ENCODE peak calls at places on chromosomes 2 and 18, in eight cellular contexts. J is mucosa of descending colon, N is body of pancreas, U is mesendoderm, B is tibial artery, F is ascending aorta, Q is adipocyte, I is Peyer's patch. G is an unnamed sample. For H3K4me1 and H3K36me3, the result is how much of the 10 kb centered on the place peaks cover.

GRCh38 chr2:64823794-64824193 is 165.4 kb upstream of the SLC1A4 start:
- DNase-seq in J (no peak), N (no peak), U (no peak), B (no peak), F (no peak), Q (no peak), I (no peak), G (no peak)

GRCh38 chr18:47986724-47987455 is 56.4 kb upstream of the SMAD2 start:
- DNase-seq in J (no peak), N (no peak), U (no peak), B (no peak), F (no peak), Q (peak), I (no peak), G (no peak)

GRCh38 chr2:88247531-88247930 is 77.4 kb downstream of the THNSL2 start:
- DNase-seq in J (no peak), N (no peak), U (peak), B (no peak), F (no peak), Q (no peak), I (no peak), G (no peak)

GRCh38 chr18:23812566-23813440 is 123.5 kb downstream of the LAMA3 start:
- DNase-seq in J (no peak), N (no peak), U (peak), B (no peak), F (no peak), Q (peak), I (no peak), G (peak)

GRCh38 chr2:31213883-31214637 is 3.3 kb downstream of the CAPN14 start:
- DNase-seq in J (no peak), N (no peak), U (no peak), B (no peak), F (no peak), Q (no peak), I (no peak), G (no peak)

GRCh38 chr2:141200191-141200590 is 930.6 kb downstream of the LRP1B start:
- DNase-seq in J (no peak), N (no peak), U (no peak), B (no peak), F (no peak), Q (no peak), I (no peak), G (no peak)

GRCh38 chr2:163934134-163934533 is 198.3 kb upstream of the FIGN start:
- DNase-seq in J (no peak), N (no peak), U (no peak), B (no peak), F (no peak), Q (peak), I (no peak), G (no peak)

GRCh38 chr2:236643480-236643879 is 73.9 kb downstream of the ACKR3 start:
- DNase-seq in J (no peak), N (no peak), U (no peak), B (peak), F (peak), Q (no peak), I (peak), G (no peak)

GRCh38 chr2:95384854-95385569 is 17.5 kb upstream of the FAHD2A start:
- DNase-seq in J (peak), N (no peak), U (peak), B (peak), F (peak), Q (peak), I (peak), G (no peak)

GRCh38 chr2:37892436-37893114 is 32.5 kb upstream of the RMDN2 start:
- DNase-seq in J (no peak), N (no peak), U (no peak), B (no peak), F (no peak), Q (peak), I (no peak), G (no peak)

GRCh38 chr18:35695803-35696202 is 114.3 kb downstream of the GALNT1 start:
- DNase-seq in J (no peak), N (peak), U (no peak), B (no peak), F (no peak), Q (no peak), I (no peak), G (no peak)

GRCh38 chr2:227228061-227228667 is 63.7 kb downstream of the COL4A3 start:
- DNase-seq in J (peak), N (peak), U (no peak), B (no peak), F (no peak), Q (no peak), I (no peak), G (no peak)

GRCh38 chr2:216546646-216547403 is 48.2 kb downstream of the RPL37A start:
- DNase-seq in J (no peak), N (no peak), U (no peak), B (no peak), F (peak), Q (peak), I (no peak), G (no peak)

GRCh38 chr2:49619804-49620203 is 465.5 kb upstream of the FSHR start:
- DNase-seq in J (no peak), N (no peak), U (peak), B (no peak), F (no peak), Q (no peak), I (no peak), G (no peak)

GRCh38 chr18:59005266-59005665 is 134.4 kb upstream of the SEC11C start:
- DNase-seq in J (no peak), N (no peak), U (peak), B (peak), F (peak), Q (peak), I (no peak), G (no peak)

GRCh38 chr2:232422051-232422450 is 15.4 kb downstream of the ALPG start:
- DNase-seq in J (no peak), N (no peak), U (no peak), B (no peak), F (no peak), Q (no peak), I (no peak), G (no peak)

GRCh38 chr2:238754259-238754658 is 93.6 kb upstream of the TWIST2 start:
- DNase-seq in J (no peak), N (no peak), U (peak), B (no peak), F (no peak), Q (no peak), I (no peak), G (no peak)

GRCh38 chr18:6750411-6750810 is 20.9 kb downstream of the ARHGAP28 start:
- DNase-seq in J (no peak), N (no peak), U (no peak), B (no peak), F (no peak), Q (no peak), I (no peak), G (no peak)

GRCh38 chr2:174699993-174700766 is 64.1 kb downstream of the CHRNA1 start:
- DNase-seq in J (no peak), N (no peak), U (peak), B (no peak), F (no peak), Q (peak), I (no peak), G (peak)

GRCh38 chr2:31467426-31467825 is 52.9 kb upstream of the XDH start:
- DNase-seq in J (no peak), N (no peak), U (no peak), B (no peak), F (no peak), Q (no peak), I (no peak), G (no peak)

GRCh38 chr18:49613141-49613641 is 51.3 kb downstream of the LIPG start:
- DNase-seq in J (no peak), N (peak), U (peak), B (no peak), F (no peak), Q (no peak), I (no peak), G (no peak)

GRCh38 chr2:620456-621302 is 56.5 kb downstream of the TMEM18 start:
- DNase-seq in J (no peak), N (no peak), U (no peak), B (no peak), F (no peak), Q (no peak), I (no peak), G (no peak)

GRCh38 chr2:43482974-43483373 is 112.9 kb downstream of the THADA start:
- DNase-seq in J (no peak), N (no peak), U (no peak), B (no peak), F (no peak), Q (no peak), I (peak), G (no peak)

GRCh38 chr2:16093639-16094447 is 153.5 kb downstream of the MYCN start:
- DNase-seq in J (peak), N (no peak), U (peak), B (no peak), F (no peak), Q (no peak), I (peak), G (no peak)

GRCh38 chr2:146992057-146992456 is 852.8 kb upstream of the ACVR2A start:
- DNase-seq in J (no peak), N (no peak), U (no peak), B (no peak), F (no peak), Q (no peak), I (no peak), G (no peak)

GRCh38 chr2:32108111-32108510 is 44.8 kb downstream of the SPAST start:
- DNase-seq in J (no peak), N (no peak), U (no peak), B (no peak), F (no peak), Q (no peak), I (no peak), G (no peak)

GRCh38 chr2:36618381-36618780 is 20.4 kb upstream of the FEZ2 start:
- DNase-seq in J (no peak), N (no peak), U (peak), B (no peak), F (no peak), Q (peak), I (no peak), G (peak)

GRCh38 chr2:120344991-120345975 is 653 bp upstream of the INHBB start:
- DNase-seq in J (no peak), N (no peak), U (no peak), B (no peak), F (no peak), Q (peak), I (no peak), G (no peak)

GRCh38 chr18:36493349-36494281 is 196.1 kb downstream of the FHOD3 start:
- DNase-seq in J (no peak), N (peak), U (peak), B (no peak), F (no peak), Q (no peak), I (peak), G (no peak)

GRCh38 chr2:60508307-60508706 is 45.1 kb downstream of the BCL11A start:
- DNase-seq in J (no peak), N (no peak), U (no peak), B (no peak), F (no peak), Q (no peak), I (no peak), G (no peak)

GRCh38 chr2:170813611-170814550 is 2.8 kb upstream of the GAD1 start:
- DNase-seq in J (peak), N (no peak), U (peak), B (no peak), F (no peak), Q (peak), I (no peak), G (no peak)

GRCh38 chr2:101188683-101189405 is 37.7 kb upstream of the TBC1D8 start:
- DNase-seq in J (peak), N (peak), U (peak), B (no peak), F (no peak), Q (peak), I (peak), G (no peak)

GRCh38 chr18:26709897-26710296 is 155.6 kb downstream of the AQP4 start:
- DNase-seq in J (no peak), N (no peak), U (no peak), B (no peak), F (no peak), Q (no peak), I (no peak), G (no peak)

GRCh38 chr2:137658433-137658832 is 305.8 kb upstream of the HNMT start:
- DNase-seq in J (no peak), N (no peak), U (no peak), B (no peak), F (no peak), Q (no peak), I (no peak), G (no peak)

GRCh38 chr2:160257015-160257741 is 57.1 kb upstream of the ITGB6 start:
- DNase-seq in J (no peak), N (no peak), U (no peak), B (no peak), F (no peak), Q (no peak), I (no peak), G (no peak)

GRCh38 chr18:8800445-8800844 is 95.1 kb downstream of the MTCL1 start:
- DNase-seq in J (no peak), N (peak), U (peak), B (no peak), F (no peak), Q (peak), I (peak), G (no peak)

GRCh38 chr2:97011977-97012569 is 25.7 kb upstream of the FAM178B start:
- DNase-seq in J (no peak), N (no peak), U (peak), B (no peak), F (no peak), Q (peak), I (no peak), G (peak)

GRCh38 chr2:160632576-160632975 is 139.0 kb upstream of the RBMS1 start:
- DNase-seq in J (no peak), N (no peak), U (peak), B (no peak), F (no peak), Q (no peak), I (no peak), G (no peak)

GRCh38 chr2:17124575-17125318 is 393.5 kb downstream of the RAD51AP2 start:
- DNase-seq in J (no peak), N (no peak), U (no peak), B (no peak), F (no peak), Q (no peak), I (no peak), G (no peak)

GRCh38 chr2:67159929-67160328 is 237.2 kb upstream of the ETAA1 start:
- DNase-seq in J (no peak), N (no peak), U (no peak), B (no peak), F (no peak), Q (no peak), I (no peak), G (no peak)

GRCh38 chr2:67156796-67157195 is 240.3 kb upstream of the ETAA1 start:
- DNase-seq in J (no peak), N (no peak), U (no peak), B (no peak), F (no peak), Q (no peak), I (no peak), G (no peak)

GRCh38 chr2:67158718-67159117 is 238.4 kb upstream of the ETAA1 start:
- DNase-seq in J (no peak), N (no peak), U (no peak), B (no peak), F (no peak), Q (no peak), I (no peak), G (no peak)
- H3K4me1 ChIP-seq in J (under half), N (under half), U (under half), B (under half), F (under half), Q (under half), I (under half), G (under half)

DNA sequence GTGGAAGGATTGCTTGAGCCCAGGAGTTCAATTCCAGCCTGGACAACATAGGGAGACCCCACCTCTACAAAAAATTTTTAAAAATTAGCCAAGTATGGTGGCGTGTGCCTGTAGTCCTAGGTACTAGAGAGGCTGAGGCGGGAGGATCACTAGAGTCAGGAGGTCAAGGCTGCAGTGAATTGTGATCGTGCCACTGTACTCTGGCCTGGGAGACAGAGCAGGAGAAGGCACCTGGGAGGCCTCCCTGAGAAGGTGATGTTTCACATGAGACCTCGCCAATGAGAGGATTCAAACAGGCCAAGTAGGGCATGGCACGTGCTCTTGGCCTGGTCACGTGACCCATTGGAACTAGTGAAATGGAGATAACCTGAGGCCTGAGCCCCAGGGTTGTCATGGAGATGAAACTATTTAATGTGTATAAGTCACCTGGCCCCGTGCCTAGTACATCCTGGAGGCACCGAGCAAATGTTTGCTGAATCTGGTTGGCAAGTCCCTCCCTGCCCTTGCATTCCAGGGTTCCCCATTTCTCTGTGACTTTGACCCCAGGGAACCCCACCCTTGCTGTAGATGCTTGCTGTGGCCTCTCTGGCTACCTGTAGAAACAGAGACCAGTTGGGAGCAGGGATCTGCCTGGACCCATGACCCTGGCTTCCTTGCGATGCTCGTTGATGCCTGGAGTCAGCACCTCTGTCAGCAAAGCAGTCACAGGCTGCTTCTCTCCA is 26.1 kb upstream of the ROCK2 start:
- DNase-seq in J (peak), N (peak), U (no peak), B (no peak), F (no peak), Q (no peak), I (peak), G (no peak)
- H3K4me3 ChIP-seq in J (no peak), N (no peak), U (no peak), B (no peak), F (no peak), Q (no peak), I (no peak), G (no peak)

GRCh38 chr2:86492057-86492456 is 50.9 kb downstream of the KDM3A start:
- DNase-seq in J (no peak), N (no peak), U (no peak), B (no peak), F (no peak), Q (no peak), I (no peak), G (no peak)
- H3K36me3 ChIP-seq in J (under half), N (under half), U (under half), B (half or more), F (half or more), Q (half or more), I (under half), G (half or more)

DNA sequence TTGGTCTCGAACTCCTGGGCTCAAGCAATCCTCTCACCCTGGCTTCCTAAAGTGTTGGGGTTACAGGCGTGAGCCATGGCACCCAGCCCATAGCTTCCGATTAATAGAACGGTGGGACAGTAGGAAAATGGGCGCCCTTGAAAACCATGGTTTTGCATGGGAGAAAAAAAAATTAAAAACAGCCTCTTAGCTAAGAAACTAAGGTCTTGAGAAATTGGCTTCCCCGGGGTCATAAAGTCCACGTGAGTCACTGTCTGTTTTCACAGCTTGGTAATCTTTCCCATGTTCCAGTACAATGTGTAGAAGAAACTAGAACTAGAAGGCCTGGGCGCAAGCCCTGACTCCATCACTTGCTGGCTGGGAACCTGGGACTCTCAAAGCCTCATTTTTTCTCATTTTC is 20.7 kb downstream of the B3GNT2 start:
- DNase-seq in J (no peak), N (peak), U (no peak), B (peak), F (peak), Q (peak), I (peak), G (no peak)
- H3K4me1 ChIP-seq in J (under half), N (half or more), U (under half), B (half or more), F (under half), Q (under half), I (under half), G (half or more)

DNA sequence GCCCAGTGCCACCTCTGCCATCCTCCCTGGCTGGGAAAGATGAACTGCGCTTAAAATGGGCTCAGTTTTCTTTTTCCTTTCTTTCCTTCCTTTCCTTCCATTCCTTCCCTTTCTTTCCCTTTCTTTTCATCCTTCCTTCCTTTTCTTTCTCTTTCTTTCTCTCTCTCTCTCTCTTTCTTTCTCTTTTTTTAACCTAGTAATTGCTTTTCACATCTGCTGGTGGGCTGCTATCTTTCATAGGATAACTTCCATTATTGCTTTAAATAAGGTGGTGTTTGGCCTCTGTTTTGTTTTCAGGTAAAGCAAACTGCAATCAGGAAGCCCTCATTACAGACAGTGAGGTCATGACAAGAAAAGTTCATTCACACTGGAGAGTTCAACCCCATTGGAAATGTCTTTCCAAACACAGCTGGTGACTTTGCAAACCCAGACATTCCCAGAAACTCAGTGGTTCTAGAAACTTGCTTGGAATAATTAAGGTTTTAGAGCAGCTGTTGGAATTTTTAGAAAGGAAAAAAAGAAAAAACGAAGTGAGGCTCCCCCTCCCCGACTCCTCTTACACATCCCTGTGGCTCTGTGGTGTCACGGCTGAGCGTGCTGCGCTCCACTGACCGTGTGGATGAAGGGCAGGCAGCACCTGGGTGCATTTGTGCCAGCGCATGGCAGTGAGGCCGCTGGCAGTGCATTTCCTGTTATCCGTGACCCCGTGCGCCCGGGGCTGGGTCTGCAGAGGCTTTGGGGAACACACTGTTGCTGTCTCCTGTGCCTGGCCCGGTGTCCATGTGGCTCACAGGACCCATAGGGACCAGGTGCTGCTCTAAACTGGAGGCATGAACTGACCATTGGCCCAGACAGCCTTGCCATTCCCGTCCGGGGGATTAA is 76.9 kb downstream of the MBP start:
- DNase-seq in J (no peak), N (no peak), U (no peak), B (peak), F (peak), Q (no peak), I (peak), G (peak)
- H3K4me3 ChIP-seq in J (no peak), N (no peak), U (no peak), B (no peak), F (no peak), Q (no peak), I (no peak), G (peak)

GRCh38 chr2:233528182-233528581 is 38.4 kb downstream of the USP40 start:
- DNase-seq in J (no peak), N (no peak), U (no peak), B (no peak), F (no peak), Q (no peak), I (no peak), G (no peak)
- H3K36me3 ChIP-seq in J (under half), N (under half), U (under half), B (under half), F (under half), Q (half or more), I (under half), G (under half)